ENCODE peak calls at places on chromosome 13, in nine cellular contexts. One of them, this sample, is unnamed.

GRCh38 chr13:79404361-79404760 is 1.7 kb downstream of the RBM26 start:
- DNase-seq in astrocyte: no peak
- DNase-seq in non-pigmented ciliary epithelial cell: no peak
- DNase-seq in foreskin keratinocyte: no peak
- DNase-seq in uterus: no peak
- DNase-seq in ELR: peak; percentile 22
- DNase-seq in cardiac fibroblast: no peak
- DNase-seq in HT-29: no peak
- DNase-seq in AG09319: no peak
- DNase-seq in this sample: no peak

GRCh38 chr13:73722120-73722519 is 412.1 kb downstream of the KLF12 start:
- DNase-seq in astrocyte: peak; percentile 82
- DNase-seq in non-pigmented ciliary epithelial cell: peak; percentile 70
- DNase-seq in foreskin keratinocyte: peak; percentile 95
- DNase-seq in uterus: no peak
- DNase-seq in ELR: peak; percentile 81
- DNase-seq in cardiac fibroblast: peak; percentile 67
- DNase-seq in HT-29: peak; percentile 79
- DNase-seq in AG09319: no peak
- DNase-seq in this sample: no peak

GRCh38 chr13:113935081-113935511 is 38.8 kb downstream of the C13orf46 start:
- DNase-seq in astrocyte: no peak
- DNase-seq in non-pigmented ciliary epithelial cell: no peak
- DNase-seq in foreskin keratinocyte: no peak
- DNase-seq in uterus: peak; percentile 14
- DNase-seq in ELR: no peak
- DNase-seq in cardiac fibroblast: no peak
- DNase-seq in HT-29: no peak
- DNase-seq in AG09319: no peak
- DNase-seq in this sample: no peak

GRCh38 chr13:100428966-100429365 is 159.6 kb downstream of the GGACT start:
- DNase-seq in astrocyte: no peak
- DNase-seq in non-pigmented ciliary epithelial cell: no peak
- DNase-seq in foreskin keratinocyte: no peak
- DNase-seq in uterus: no peak
- DNase-seq in ELR: no peak
- DNase-seq in cardiac fibroblast: no peak
- DNase-seq in HT-29: no peak
- DNase-seq in AG09319: no peak
- DNase-seq in this sample: no peak

GRCh38 chr13:99640260-99640659 is 139.0 kb downstream of the TM9SF2 start:
- DNase-seq in astrocyte: no peak
- DNase-seq in non-pigmented ciliary epithelial cell: no peak
- DNase-seq in foreskin keratinocyte: no peak
- DNase-seq in uterus: no peak
- DNase-seq in ELR: no peak
- DNase-seq in cardiac fibroblast: no peak
- DNase-seq in HT-29: no peak
- DNase-seq in AG09319: no peak
- DNase-seq in this sample: no peak

GRCh38 chr13:43390101-43390500 is 366.7 kb downstream of the DNAJC15 start:
- DNase-seq in astrocyte: no peak
- DNase-seq in non-pigmented ciliary epithelial cell: no peak
- DNase-seq in foreskin keratinocyte: no peak
- DNase-seq in uterus: no peak
- DNase-seq in ELR: no peak
- DNase-seq in cardiac fibroblast: no peak
- DNase-seq in HT-29: no peak
- DNase-seq in AG09319: peak; percentile 82
- DNase-seq in this sample: no peak

GRCh38 chr13:34411881-34412280 is 530.2 kb upstream of the NBEA start:
- DNase-seq in astrocyte: no peak
- DNase-seq in non-pigmented ciliary epithelial cell: no peak
- DNase-seq in foreskin keratinocyte: no peak
- DNase-seq in uterus: no peak
- DNase-seq in ELR: no peak
- DNase-seq in cardiac fibroblast: no peak
- DNase-seq in HT-29: no peak
- DNase-seq in AG09319: no peak
- DNase-seq in this sample: no peak

GRCh38 chr13:20828540-20829364 is 55.0 kb upstream of the EEF1AKMT1 start:
- DNase-seq in astrocyte: no peak
- DNase-seq in non-pigmented ciliary epithelial cell: no peak
- DNase-seq in foreskin keratinocyte: peak; percentile 42
- DNase-seq in uterus: peak; percentile 39
- DNase-seq in ELR: peak; percentile 83
- DNase-seq in cardiac fibroblast: peak; percentile 78
- DNase-seq in HT-29: peak; percentile 81
- DNase-seq in AG09319: peak; percentile 7
- DNase-seq in this sample: no peak

GRCh38 chr13:33970746-33971145 is 152.8 kb downstream of the RFC3 start:
- DNase-seq in astrocyte: no peak
- DNase-seq in non-pigmented ciliary epithelial cell: no peak
- DNase-seq in foreskin keratinocyte: no peak
- DNase-seq in uterus: no peak
- DNase-seq in ELR: no peak
- DNase-seq in cardiac fibroblast: no peak
- DNase-seq in HT-29: no peak
- DNase-seq in AG09319: no peak
- DNase-seq in this sample: no peak

GRCh38 chr13:47908200-47908902 is 92.7 kb downstream of the SUCLA2 start:
- DNase-seq in astrocyte: peak; percentile 80
- DNase-seq in non-pigmented ciliary epithelial cell: peak; percentile 71
- DNase-seq in foreskin keratinocyte: peak; percentile 19
- DNase-seq in uterus: no peak
- DNase-seq in ELR: peak; percentile 50
- DNase-seq in cardiac fibroblast: peak; percentile 33
- DNase-seq in HT-29: peak; percentile 63
- DNase-seq in AG09319: no peak
- DNase-seq in this sample: no peak

GRCh38 chr13:95724252-95724651 is 47.3 kb downstream of the DNAJC3 start:
- DNase-seq in astrocyte: no peak
- DNase-seq in non-pigmented ciliary epithelial cell: no peak
- DNase-seq in foreskin keratinocyte: no peak
- DNase-seq in uterus: no peak
- DNase-seq in ELR: peak; percentile 6
- DNase-seq in cardiac fibroblast: peak; percentile 55
- DNase-seq in HT-29: no peak
- DNase-seq in AG09319: no peak
- DNase-seq in this sample: no peak

GRCh38 chr13:27170221-27170520 is 1.4 kb downstream of the USP12 start:
- DNase-seq in astrocyte: peak; percentile 78
- DNase-seq in non-pigmented ciliary epithelial cell: no peak
- DNase-seq in foreskin keratinocyte: peak; percentile 63
- DNase-seq in uterus: no peak
- DNase-seq in ELR: peak; percentile 82
- DNase-seq in cardiac fibroblast: peak; percentile 77
- DNase-seq in HT-29: no peak
- DNase-seq in AG09319: no peak
- DNase-seq in this sample: no peak

GRCh38 chr13:113546571-113547247 is 37.8 kb upstream of the TFDP1 start:
- DNase-seq in astrocyte: no peak
- DNase-seq in non-pigmented ciliary epithelial cell: no peak
- DNase-seq in foreskin keratinocyte: no peak
- DNase-seq in uterus: no peak
- DNase-seq in ELR: no peak
- DNase-seq in cardiac fibroblast: peak; percentile 41
- DNase-seq in HT-29: no peak
- DNase-seq in AG09319: no peak
- DNase-seq in this sample: no peak

GRCh38 chr13:95509521-95510315 is 42.8 kb upstream of the CLDN10 start:
- DNase-seq in astrocyte: peak; percentile 63
- DNase-seq in non-pigmented ciliary epithelial cell: no peak
- DNase-seq in foreskin keratinocyte: peak; percentile 86
- DNase-seq in uterus: no peak
- DNase-seq in ELR: peak; percentile 72
- DNase-seq in cardiac fibroblast: peak; percentile 72
- DNase-seq in HT-29: no peak
- DNase-seq in AG09319: no peak
- DNase-seq in this sample: no peak

GRCh38 chr13:113550453-113550852 is 34.1 kb upstream of the TFDP1 start:
- DNase-seq in astrocyte: no peak
- DNase-seq in non-pigmented ciliary epithelial cell: no peak
- DNase-seq in foreskin keratinocyte: no peak
- DNase-seq in uterus: no peak
- DNase-seq in ELR: no peak
- DNase-seq in cardiac fibroblast: no peak
- DNase-seq in HT-29: no peak
- DNase-seq in AG09319: no peak
- DNase-seq in this sample: no peak

GRCh38 chr13:91361755-91362271 is 14.3 kb downstream of the MIR17HG start:
- DNase-seq in astrocyte: no peak
- DNase-seq in non-pigmented ciliary epithelial cell: no peak
- DNase-seq in foreskin keratinocyte: no peak
- DNase-seq in uterus: no peak
- DNase-seq in ELR: no peak
- DNase-seq in cardiac fibroblast: no peak
- DNase-seq in HT-29: no peak
- DNase-seq in AG09319: no peak
- DNase-seq in this sample: no peak

GRCh38 chr13:49342404-49342803 is 94.7 kb downstream of the CDADC1 start:
- DNase-seq in astrocyte: peak; percentile 27
- DNase-seq in non-pigmented ciliary epithelial cell: no peak
- DNase-seq in foreskin keratinocyte: no peak
- DNase-seq in uterus: no peak
- DNase-seq in ELR: no peak
- DNase-seq in cardiac fibroblast: no peak
- DNase-seq in HT-29: no peak
- DNase-seq in AG09319: no peak
- DNase-seq in this sample: no peak

GRCh38 chr13:27159806-27160563 is 11.6 kb downstream of the USP12 start:
- DNase-seq in astrocyte: no peak
- DNase-seq in non-pigmented ciliary epithelial cell: no peak
- DNase-seq in foreskin keratinocyte: no peak
- DNase-seq in uterus: no peak
- DNase-seq in ELR: no peak
- DNase-seq in cardiac fibroblast: no peak
- DNase-seq in HT-29: no peak
- DNase-seq in AG09319: no peak
- DNase-seq in this sample: no peak

GRCh38 chr13:110351636-110352420 is 44.7 kb downstream of the COL4A2 start:
- DNase-seq in astrocyte: no peak
- DNase-seq in non-pigmented ciliary epithelial cell: no peak
- DNase-seq in foreskin keratinocyte: no peak
- DNase-seq in uterus: no peak
- DNase-seq in ELR: peak; percentile 32
- DNase-seq in cardiac fibroblast: no peak
- DNase-seq in HT-29: no peak
- DNase-seq in AG09319: no peak
- DNase-seq in this sample: no peak

GRCh38 chr13:40389081-40389641 is 277.3 kb downstream of the FOXO1 start:
- DNase-seq in astrocyte: no peak
- DNase-seq in non-pigmented ciliary epithelial cell: no peak
- DNase-seq in foreskin keratinocyte: no peak
- DNase-seq in uterus: no peak
- DNase-seq in ELR: no peak
- DNase-seq in cardiac fibroblast: no peak
- DNase-seq in HT-29: no peak
- DNase-seq in AG09319: no peak
- DNase-seq in this sample: no peak

GRCh38 chr13:57858376-57858775 is 226.8 kb downstream of the PCDH17 start:
- DNase-seq in astrocyte: no peak
- DNase-seq in non-pigmented ciliary epithelial cell: no peak
- DNase-seq in foreskin keratinocyte: no peak
- DNase-seq in uterus: no peak
- DNase-seq in ELR: no peak
- DNase-seq in cardiac fibroblast: no peak
- DNase-seq in HT-29: no peak
- DNase-seq in AG09319: no peak
- DNase-seq in this sample: no peak

GRCh38 chr13:75395901-75396300 is 86.1 kb downstream of the TBC1D4 start:
- DNase-seq in astrocyte: no peak
- DNase-seq in non-pigmented ciliary epithelial cell: no peak
- DNase-seq in foreskin keratinocyte: no peak
- DNase-seq in uterus: no peak
- DNase-seq in ELR: no peak
- DNase-seq in cardiac fibroblast: no peak
- DNase-seq in HT-29: no peak
- DNase-seq in AG09319: no peak
- DNase-seq in this sample: no peak

GRCh38 chr13:83773961-83774360 is 108.3 kb downstream of the SLITRK1 start:
- DNase-seq in astrocyte: no peak
- DNase-seq in non-pigmented ciliary epithelial cell: no peak
- DNase-seq in foreskin keratinocyte: no peak
- DNase-seq in uterus: no peak
- DNase-seq in ELR: no peak
- DNase-seq in cardiac fibroblast: no peak
- DNase-seq in HT-29: no peak
- DNase-seq in AG09319: no peak
- DNase-seq in this sample: no peak

GRCh38 chr13:63198076-63198475 is 1782.4 kb upstream of the PCDH20 start:
- DNase-seq in astrocyte: peak; percentile 56
- DNase-seq in non-pigmented ciliary epithelial cell: no peak
- DNase-seq in foreskin keratinocyte: no peak
- DNase-seq in uterus: no peak
- DNase-seq in ELR: no peak
- DNase-seq in cardiac fibroblast: peak; percentile 16
- DNase-seq in HT-29: no peak
- DNase-seq in AG09319: no peak
- DNase-seq in this sample: no peak

GRCh38 chr13:19781526-19781925 is 1.2 kb downstream of the PSPC1 start:
- DNase-seq in astrocyte: no peak
- DNase-seq in non-pigmented ciliary epithelial cell: no peak
- DNase-seq in foreskin keratinocyte: no peak
- DNase-seq in uterus: no peak
- DNase-seq in ELR: peak; percentile 15
- DNase-seq in cardiac fibroblast: no peak
- DNase-seq in HT-29: peak; percentile 52
- DNase-seq in AG09319: no peak
- DNase-seq in this sample: no peak

GRCh38 chr13:30739646-30740642 is 4.6 kb downstream of the ALOX5AP start:
- DNase-seq in astrocyte: peak; percentile 99
- DNase-seq in non-pigmented ciliary epithelial cell: peak; percentile 79
- DNase-seq in foreskin keratinocyte: peak; percentile 92
- DNase-seq in uterus: no peak
- DNase-seq in ELR: peak; percentile 88
- DNase-seq in cardiac fibroblast: peak; percentile 83
- DNase-seq in HT-29: peak; percentile 64
- DNase-seq in AG09319: no peak
- DNase-seq in this sample: no peak

GRCh38 chr13:97222934-97223710 is 989 bp downstream of the MBNL2 start:
- DNase-seq in astrocyte: peak; percentile 66
- DNase-seq in non-pigmented ciliary epithelial cell: no peak
- DNase-seq in foreskin keratinocyte: no peak
- DNase-seq in uterus: no peak
- DNase-seq in ELR: no peak
- DNase-seq in cardiac fibroblast: peak; percentile 24
- DNase-seq in HT-29: peak; percentile 67
- DNase-seq in AG09319: no peak
- DNase-seq in this sample: no peak

GRCh38 chr13:36371185-36371584 is 25.0 kb upstream of the SPART start:
- DNase-seq in astrocyte: no peak
- DNase-seq in non-pigmented ciliary epithelial cell: no peak
- DNase-seq in foreskin keratinocyte: no peak
- DNase-seq in uterus: no peak
- DNase-seq in ELR: no peak
- DNase-seq in cardiac fibroblast: no peak
- DNase-seq in HT-29: no peak
- DNase-seq in AG09319: no peak
- DNase-seq in this sample: no peak

GRCh38 chr13:110137677-110138008 is 169.3 kb downstream of the COL4A1 start:
- DNase-seq in astrocyte: peak; percentile 37
- DNase-seq in non-pigmented ciliary epithelial cell: no peak
- DNase-seq in foreskin keratinocyte: no peak
- DNase-seq in uterus: no peak
- DNase-seq in ELR: peak; percentile 62
- DNase-seq in cardiac fibroblast: no peak
- DNase-seq in HT-29: peak; percentile 79
- DNase-seq in AG09319: no peak
- DNase-seq in this sample: no peak

GRCh38 chr13:100356889-100357288 is 231.7 kb downstream of the GGACT start:
- DNase-seq in astrocyte: no peak
- DNase-seq in non-pigmented ciliary epithelial cell: no peak
- DNase-seq in foreskin keratinocyte: no peak
- DNase-seq in uterus: no peak
- DNase-seq in ELR: peak; percentile 5
- DNase-seq in cardiac fibroblast: peak; percentile 47
- DNase-seq in HT-29: no peak
- DNase-seq in AG09319: no peak
- DNase-seq in this sample: no peak

GRCh38 chr13:101570410-101570809 is 117.9 kb downstream of the ITGBL1 start:
- DNase-seq in astrocyte: peak; percentile 36
- DNase-seq in non-pigmented ciliary epithelial cell: peak; percentile 26
- DNase-seq in foreskin keratinocyte: peak; percentile 58
- DNase-seq in uterus: no peak
- DNase-seq in ELR: peak; percentile 35
- DNase-seq in cardiac fibroblast: peak; percentile 33
- DNase-seq in HT-29: no peak
- DNase-seq in AG09319: no peak
- DNase-seq in this sample: no peak